ENCODE peak calls at places on chromosomes 7 and 10, in six cellular contexts. V is neuronal stem cell, E is kidney, N is gastrocnemius medialis, Q is H9, F is aorta. D is an unnamed sample. For H3K9me3, the result is how much of the 10 kb centered on the place peaks cover.

GRCh38 chr7:69276011-69276729 is 322.1 kb upstream of the AUTS2 start:
- DNase-seq in E (no peak), V (no peak), N (no peak), F (no peak), Q (no peak), D (no peak)

GRCh38 chr10:57014758-57015157 is 653.7 kb upstream of the ZWINT start:
- DNase-seq in F (no peak), N (no peak), V (no peak), E (no peak), Q (no peak), D (no peak)

GRCh38 chr7:36153571-36154097 is 580 bp downstream of the EEPD1 start:
- DNase-seq in F (peak), Q (no peak), V (peak), E (no peak), N (peak), D (no peak)

GRCh38 chr10:87974769-87975168 is 111.3 kb downstream of the PTEN start:
- DNase-seq in Q (no peak), N (no peak), E (no peak), V (no peak), F (no peak), D (no peak)

GRCh38 chr7:80302078-80302477 is 167.4 kb downstream of the GNAI1 start:
- DNase-seq in E (no peak), N (no peak), Q (no peak), F (no peak), V (no peak), D (no peak)

GRCh38 chr7:2510909-2511768 is 8.4 kb upstream of the LFNG start:
- DNase-seq in N (no peak), Q (no peak), F (no peak), V (no peak), E (no peak), D (no peak)

GRCh38 chr10:5975641-5976473 is 1.5 kb downstream of the IL15RA start:
- DNase-seq in F (no peak), Q (no peak), V (no peak), N (peak), E (no peak), D (peak)

GRCh38 chr10:8255301-8255700 is 200.8 kb downstream of the GATA3 start:
- DNase-seq in V (no peak), F (no peak), Q (no peak), N (no peak), E (no peak), D (no peak)

GRCh38 chr10:69668722-69669121 is 38.7 kb downstream of the FAM241B start:
- DNase-seq in E (no peak), V (no peak), N (no peak), Q (no peak), F (no peak), D (no peak)

GRCh38 chr7:41835977-41836530 is 133.2 kb upstream of the INHBA start:
- DNase-seq in V (no peak), F (no peak), Q (no peak), N (no peak), E (no peak), D (no peak)

GRCh38 chr10:71141528-71141927 is 70.8 kb upstream of the UNC5B start:
- DNase-seq in Q (peak), E (no peak), V (no peak), F (peak), N (no peak), D (no peak)
- H3K9me3 ChIP-seq in Q (under half), E (under half), V (under half), F (under half), N (under half), D (under half)

DNA sequence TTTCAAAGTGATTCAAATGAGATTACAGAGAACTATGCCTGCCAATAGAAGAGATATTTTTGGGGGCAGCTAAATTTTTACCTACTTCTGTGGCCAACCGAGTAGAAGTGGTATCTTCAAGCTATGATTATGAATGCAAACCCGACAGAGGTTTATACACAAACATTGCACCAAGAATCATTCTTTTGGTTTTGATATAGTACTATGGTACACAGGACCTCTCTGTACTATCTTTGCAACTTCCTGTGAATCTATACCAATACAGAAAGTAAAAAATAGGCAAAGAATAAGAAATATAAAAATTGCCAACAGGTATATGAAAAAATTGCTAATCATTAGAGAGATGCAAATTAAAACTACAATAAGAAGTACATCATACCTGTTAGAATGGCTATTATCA is 103.2 kb upstream of the VIPR2 start:
- DNase-seq in E (no peak), Q (no peak), V (no peak), N (no peak), F (no peak), D (no peak)
- H3K9me3 ChIP-seq in E (under half), Q (under half), V (under half), N (under half), F (under half), D (under half)

DNA sequence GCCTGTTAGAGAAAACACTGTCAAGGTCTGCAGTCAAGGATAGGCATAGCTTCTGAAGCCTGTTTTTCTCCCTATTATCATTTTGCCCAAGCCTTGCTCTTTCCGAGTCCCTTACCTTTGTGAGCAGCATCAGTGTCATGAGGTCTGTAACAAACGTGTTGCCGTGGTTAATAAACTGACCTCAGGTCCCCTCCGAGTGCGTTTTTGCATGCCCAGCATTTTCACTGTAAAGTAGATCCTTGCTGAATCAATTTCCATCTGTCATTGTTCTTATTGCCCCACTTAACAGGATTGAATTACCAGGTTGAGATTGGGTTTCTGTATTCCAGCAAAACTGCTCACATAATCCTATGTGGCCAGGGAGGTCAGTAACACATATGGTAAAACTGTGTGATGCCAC is 110.3 kb downstream of the ZNF248 start:
- DNase-seq in Q (no peak), F (no peak), N (no peak), E (no peak), V (no peak), D (no peak)
- H3K9me3 ChIP-seq in Q (half or more), F (under half), N (under half), E (under half), V (under half), D (under half)

DNA sequence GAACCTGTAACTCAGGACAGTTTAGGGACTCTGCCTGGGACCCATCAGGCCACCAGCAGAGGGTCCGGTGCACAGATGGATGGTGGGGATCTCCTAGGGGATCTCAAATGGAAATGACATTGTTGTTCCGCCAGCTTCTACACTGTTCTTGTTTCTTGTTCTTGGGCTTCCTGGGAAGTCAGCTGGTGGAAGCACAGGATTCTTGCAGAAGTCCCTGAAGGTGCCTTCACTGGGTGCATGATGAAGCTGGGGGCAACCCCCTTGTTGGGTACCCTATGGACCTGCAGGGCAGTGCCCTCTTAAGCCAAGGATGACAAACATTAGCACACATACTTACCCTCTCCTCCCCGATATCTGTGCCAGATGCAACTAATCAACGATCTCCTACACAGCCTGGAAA is 18.6 kb downstream of the SFTPD start:
- DNase-seq in Q (no peak), V (no peak), N (no peak), F (no peak), E (no peak), D (no peak)
- H3K9me3 ChIP-seq in Q (under half), V (under half), N (under half), F (under half), E (under half), D (under half)

GRCh38 chr10:11303671-11304170 is 286.0 kb downstream of the CELF2 start:
- DNase-seq in V (no peak), F (peak), Q (no peak), N (no peak), E (no peak), D (no peak)

GRCh38 chr10:11304906-11305585 is 287.4 kb downstream of the CELF2 start:
- DNase-seq in N (no peak), Q (no peak), F (peak), E (no peak), V (no peak), D (no peak)

GRCh38 chr10:11305825-11306601 is 288.3 kb downstream of the CELF2 start:
- DNase-seq in N (no peak), F (no peak), E (no peak), Q (no peak), V (no peak), D (no peak)

GRCh38 chr10:11307937-11308336 is 290.3 kb downstream of the CELF2 start:
- DNase-seq in N (no peak), Q (no peak), E (no peak), V (no peak), F (no peak), D (no peak)

DNA sequence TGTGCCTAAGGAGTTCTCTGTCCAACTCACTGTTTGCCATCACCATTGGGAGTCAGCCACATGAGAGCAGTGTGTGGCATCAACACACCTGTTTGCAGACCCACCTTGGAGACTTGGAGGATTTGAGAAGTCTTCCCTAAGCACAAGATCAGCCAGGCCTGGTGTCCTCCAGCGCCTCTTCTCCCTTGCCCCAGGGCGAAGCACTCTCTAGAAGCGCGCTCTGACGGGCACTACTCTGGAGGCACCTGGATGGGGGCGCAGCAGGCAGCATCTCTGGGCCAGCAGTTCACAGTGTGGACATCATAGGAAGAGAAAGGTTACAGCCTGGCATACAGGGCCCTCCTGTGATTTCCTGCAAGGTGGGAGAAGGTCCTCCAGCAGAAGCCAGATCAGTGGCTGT is 289.3 kb downstream of the CELF2 start:
- DNase-seq in F (peak), Q (no peak), N (no peak), V (no peak), E (no peak), D (no peak)
- H3K9me3 ChIP-seq in F (under half), Q (under half), N (under half), V (under half), E (under half), D (under half)

GRCh38 chr7:724298-724697 is 2.2 kb upstream of the DNAAF5 start:
- DNase-seq in Q (no peak), N (no peak), E (no peak), V (no peak), F (no peak), D (no peak)
- H3K9me3 ChIP-seq in Q (under half), N (under half), E (under half), V (under half), F (under half), D (under half)

GRCh38 chr7:19853261-19853832 is 79.9 kb upstream of the TMEM196 start:
- DNase-seq in Q (no peak), F (no peak), V (no peak), E (no peak), N (no peak), D (no peak)

GRCh38 chr7:19852192-19852591 is 78.8 kb upstream of the TMEM196 start:
- DNase-seq in E (no peak), N (no peak), F (no peak), Q (no peak), V (no peak), D (no peak)

DNA sequence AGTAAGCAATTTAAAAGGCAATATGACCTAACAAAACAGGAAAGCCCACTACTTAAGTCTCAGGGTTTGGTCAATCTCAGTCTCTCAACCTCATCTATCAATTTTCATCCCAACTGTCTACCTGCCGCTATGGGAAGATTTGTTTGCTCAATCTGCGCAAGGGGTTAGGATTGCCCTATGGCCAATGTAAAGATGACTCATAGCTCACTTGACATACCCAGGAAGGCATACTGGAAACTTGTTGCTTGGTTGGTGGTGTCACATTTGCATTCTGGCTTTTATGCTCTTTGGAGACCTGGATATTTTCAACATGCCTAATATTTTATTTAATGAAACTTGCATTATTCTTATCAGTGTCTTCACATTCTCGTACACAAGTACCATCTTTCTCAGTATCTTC is 78.1 kb upstream of the TMEM196 start:
- DNase-seq in Q (no peak), E (no peak), N (no peak), V (no peak), F (no peak), D (no peak)
- H3K9me3 ChIP-seq in Q (under half), E (under half), N (under half), V (under half), F (under half), D (under half)

DNA sequence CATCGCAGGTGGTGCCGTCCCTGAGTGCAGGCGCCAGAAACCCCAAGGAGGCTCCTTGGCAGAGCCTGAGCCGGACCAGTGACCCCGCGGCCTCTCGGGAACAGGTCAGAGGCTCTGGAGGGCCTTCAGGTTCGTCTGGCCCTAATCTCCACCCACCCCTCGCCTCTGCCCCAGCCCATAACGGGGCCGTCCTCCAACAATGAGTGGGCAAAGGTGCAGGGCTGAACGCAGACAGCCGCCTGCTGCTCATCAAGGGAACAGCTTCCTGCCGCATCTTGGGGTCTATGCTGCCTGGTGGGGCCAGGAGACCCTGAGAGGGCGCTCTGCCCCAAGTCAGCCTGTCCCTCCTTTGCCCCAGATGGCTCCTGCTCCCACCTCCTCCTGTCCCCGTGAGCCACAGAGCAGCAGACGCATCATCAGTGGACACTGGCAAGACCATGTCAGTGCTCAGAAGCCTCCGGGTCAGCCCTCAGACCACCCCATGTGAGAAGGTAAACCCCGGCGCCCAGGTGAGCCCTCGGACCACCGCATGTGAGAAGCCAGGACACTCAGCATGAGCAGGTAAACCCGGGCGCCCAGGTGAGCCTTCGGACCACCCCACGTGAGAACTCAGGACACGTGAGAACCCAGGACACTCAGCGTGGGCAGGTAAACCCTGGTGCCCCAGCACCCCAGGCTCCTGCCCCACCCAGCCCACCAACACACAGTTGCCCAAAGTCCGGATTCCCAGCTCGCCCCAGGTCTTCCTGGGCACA is 142.0 kb downstream of the PTPRN2 start:
- DNase-seq in N (no peak), V (no peak), E (peak), F (no peak), Q (peak), D (no peak)
- H3K9me3 ChIP-seq in N (under half), V (under half), E (under half), F (under half), Q (under half), D (under half)

DNA sequence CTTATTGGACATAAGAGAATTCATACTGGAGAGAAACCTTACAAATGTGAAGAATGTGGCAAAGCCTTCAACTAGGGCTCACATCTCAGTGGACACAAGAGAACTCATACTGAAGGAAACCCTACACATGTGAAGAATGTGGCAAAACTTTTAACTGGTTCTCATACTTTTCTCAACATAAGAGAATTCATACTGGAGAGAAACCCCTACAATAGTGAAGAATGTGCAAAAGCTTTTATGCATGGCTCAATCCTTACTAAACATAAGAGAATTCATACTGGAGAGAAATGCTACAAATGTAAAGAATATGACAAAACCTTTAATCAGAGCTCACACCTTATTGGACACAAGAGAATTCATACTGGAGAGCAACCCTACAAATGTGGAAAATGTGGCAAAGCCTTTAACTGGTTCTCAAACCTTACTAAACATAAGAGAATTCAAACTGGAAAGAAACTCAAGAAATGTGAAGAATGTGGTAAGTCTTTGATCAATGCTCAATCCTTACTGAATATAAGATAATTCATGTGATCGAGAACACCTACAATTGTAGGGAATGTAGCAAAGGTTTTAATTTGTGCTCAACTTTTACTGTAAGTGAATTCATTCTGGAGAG is 121.8 kb upstream of the ZNF722 start:
- DNase-seq in F (no peak), Q (no peak), E (no peak), N (no peak), V (no peak), D (no peak)
- H3K9me3 ChIP-seq in F (under half), Q (half or more), E (under half), N (under half), V (under half), D (half or more)

GRCh38 chr10:133455611-133456031 is 1.9 kb downstream of the SCART1 start:
- DNase-seq in E (peak), Q (no peak), N (no peak), V (no peak), F (no peak), D (no peak)
- H3K9me3 ChIP-seq in E (under half), Q (half or more), N (under half), V (half or more), F (under half), D (under half)